ENCODE peak calls at places on chromosomes 12 and 14, in six cellular contexts. O, D, N, W, I and L are unnamed samples.

GRCh38 chr12:94245984-94246383 is 97.6 kb downstream of the PLXNC1 start:
- DNase-seq in I (no peak), D (no peak), N (peak), W (no peak), O (no peak), L (no peak)

GRCh38 chr14:62364161-62364560 is 601.9 kb downstream of the SNAPC1 start:
- DNase-seq in O (no peak), D (no peak), I (no peak), W (no peak), N (no peak), L (no peak)

GRCh38 chr14:58239259-58240210 is 5.1 kb upstream of the PSMA3 start:
- DNase-seq in O (peak), I (no peak), N (peak), D (peak), W (peak), L (no peak)

GRCh38 chr14:49497725-49498348 is 88.3 kb downstream of the RPS29 start:
- DNase-seq in O (no peak), N (peak), D (no peak), I (peak), W (no peak), L (peak)

GRCh38 chr12:123139926-123140674 is 10.8 kb downstream of the PITPNM2 start:
- DNase-seq in I (peak), N (no peak), O (no peak), W (no peak), D (no peak), L (no peak)

GRCh38 chr12:122297494-122297893 is 31.2 kb upstream of the VPS33A start:
- DNase-seq in D (no peak), W (no peak), N (no peak), I (no peak), O (no peak), L (no peak)

GRCh38 chr12:23559268-23559753 is 390.2 kb downstream of the SOX5 start:
- DNase-seq in O (no peak), D (no peak), W (no peak), I (no peak), N (no peak), L (no peak)

GRCh38 chr12:52307836-52308806 is 13.1 kb downstream of the KRT83 start:
- DNase-seq in D (peak), N (no peak), W (no peak), I (peak), O (peak), L (no peak)

GRCh38 chr14:90239139-90239538 is 17.2 kb upstream of the PSMC1 start:
- DNase-seq in I (no peak), D (no peak), O (no peak), W (no peak), N (no peak), L (no peak)

GRCh38 chr14:67133595-67134441 is 55.4 kb upstream of the GARIN2 start:
- DNase-seq in N (no peak), I (no peak), W (no peak), D (no peak), O (no peak), L (no peak)

GRCh38 chr12:70774055-70774454 is 136.8 kb upstream of the PTPRB start:
- DNase-seq in O (no peak), I (no peak), W (no peak), D (no peak), N (no peak), L (peak)

GRCh38 chr12:54145844-54146243 is 42.9 kb downstream of the SMUG1 start:
- DNase-seq in I (no peak), D (no peak), W (no peak), O (no peak), N (no peak), L (no peak)

GRCh38 chr14:54781936-54782802 is 120.5 kb downstream of the GCH1 start:
- DNase-seq in I (no peak), W (no peak), D (no peak), N (no peak), O (no peak), L (no peak)

GRCh38 chr14:52873096-52873495 is 77.8 kb downstream of the FERMT2 start:
- DNase-seq in I (no peak), N (no peak), O (no peak), D (no peak), W (no peak), L (no peak)

GRCh38 chr12:114841557-114842251 is 157.7 kb upstream of the TBX3 start:
- DNase-seq in I (no peak), W (no peak), N (no peak), D (peak), O (no peak), L (no peak)

GRCh38 chr12:55739025-55739378 is 3.9 kb upstream of the GDF11 start:
- DNase-seq in D (no peak), I (no peak), O (no peak), N (no peak), W (no peak), L (no peak)
- TF ChIP-seq CTCF in D (no peak), I (no peak), O (no peak), N (no peak), W (no peak), L (no peak)

GRCh38 chr14:37985826-37986470 is 221.8 kb upstream of the SSTR1 start:
- DNase-seq in I (peak), W (no peak), D (no peak), N (peak), O (peak), L (no peak)
- TF ChIP-seq CTCF in I (peak), W (peak), D (no peak), N (peak), O (peak), L (peak)

GRCh38 chr12:109998241-109998903 is 858 bp upstream of the ANKRD13A start:
- DNase-seq in D (no peak), W (no peak), N (no peak), O (no peak), I (no peak), L (no peak)
- TF ChIP-seq CTCF in D (no peak), W (no peak), N (no peak), O (no peak), I (no peak), L (no peak)

GRCh38 chr12:5889381-5890047 is 55.5 kb downstream of the ANO2 start:
- DNase-seq in N (no peak), O (no peak), W (no peak), I (peak), D (no peak), L (no peak)
- TF ChIP-seq CTCF in N (no peak), O (no peak), W (no peak), I (peak), D (peak), L (no peak)